ENCODE peak calls at places on chromosomes 5 and 9, in six cellular contexts. B, A, F, J, H and Y are unnamed samples.

GRCh38 chr5:109038209-109038840 is 290.6 kb downstream of the FER start:
- DNase-seq in B (no peak), A (no peak), F (no peak), J (no peak), H (no peak), Y (no peak)

GRCh38 chr9:27212191-27212590 is 84.8 kb downstream of the EQTN start:
- DNase-seq in B (no peak), A (no peak), F (no peak), J (no peak), H (no peak), Y (no peak)

GRCh38 chr9:109238677-109239076 is 71.6 kb upstream of the FRRS1L start:
- DNase-seq in B (no peak), A (no peak), F (no peak), J (no peak), H (no peak), Y (no peak)

GRCh38 chr5:134101686-134102439 is 12.6 kb upstream of the TCF7 start:
- DNase-seq in B (peak), A (peak), F (peak), J (peak), H (peak), Y (no peak)

GRCh38 chr5:95081500-95082355 is 203.2 kb downstream of the MCTP1 start:
- DNase-seq in B (peak), A (peak), F (no peak), J (no peak), H (no peak), Y (peak)

GRCh38 chr9:124282442-124283231 is 24.9 kb downstream of the NEK6 start:
- DNase-seq in B (peak), A (no peak), F (no peak), J (no peak), H (peak), Y (no peak)

GRCh38 chr9:25678846-25679360 is 659 bp upstream of the TUSC1 start:
- DNase-seq in B (no peak), A (no peak), F (no peak), J (no peak), H (no peak), Y (no peak)

GRCh38 chr9:92100237-92100911 is 14.8 kb downstream of the SPTLC1 start:
- DNase-seq in B (no peak), A (no peak), F (no peak), J (peak), H (no peak), Y (no peak)

GRCh38 chr5:171512397-171512796 is 93.0 kb downstream of the FGF18 start:
- DNase-seq in B (no peak), A (no peak), F (no peak), J (no peak), H (no peak), Y (no peak)

GRCh38 chr5:139949710-139950109 is 93.4 kb downstream of the NRG2 start:
- DNase-seq in B (no peak), A (no peak), F (peak), J (no peak), H (no peak), Y (no peak)

GRCh38 chr5:33032161-33033085 is 321.3 kb downstream of the NPR3 start:
- DNase-seq in B (no peak), A (no peak), F (no peak), J (no peak), H (no peak), Y (no peak)

GRCh38 chr5:113123563-113123962 is 147.0 kb downstream of the DCP2 start:
- DNase-seq in B (peak), A (no peak), F (no peak), J (peak), H (peak), Y (no peak)

GRCh38 chr9:14994738-14995137 is 84.5 kb upstream of the FREM1 start:
- DNase-seq in B (no peak), A (no peak), F (no peak), J (no peak), H (no peak), Y (no peak)

GRCh38 chr5:52727001-52727400 is 60.7 kb upstream of the ITGA1 start:
- DNase-seq in B (no peak), A (no peak), F (no peak), J (no peak), H (no peak), Y (no peak)

GRCh38 chr9:77851862-77852602 is 179.6 kb downstream of the GNAQ start:
- DNase-seq in B (peak), A (no peak), F (no peak), J (no peak), H (no peak), Y (no peak)

GRCh38 chr5:55636711-55637110 is 75.4 kb downstream of the SLC38A9 start:
- DNase-seq in B (peak), A (no peak), F (no peak), J (no peak), H (no peak), Y (no peak)

GRCh38 chr5:109049565-109049964 is 301.9 kb downstream of the FER start:
- DNase-seq in B (no peak), A (no peak), F (no peak), J (no peak), H (no peak), Y (no peak)

GRCh38 chr9:33818832-33819500 is 2.0 kb downstream of the UBE2R2 start:
- DNase-seq in B (no peak), A (no peak), F (no peak), J (no peak), H (no peak), Y (no peak)

GRCh38 chr9:38144421-38144820 is 75.4 kb upstream of the SHB start:
- DNase-seq in B (no peak), A (no peak), F (no peak), J (no peak), H (no peak), Y (no peak)

GRCh38 chr5:95043234-95043633 is 241.7 kb downstream of the MCTP1 start:
- DNase-seq in B (no peak), A (no peak), F (no peak), J (no peak), H (no peak), Y (no peak)

GRCh38 chr9:135212961-135213360 is 125.5 kb downstream of the OLFM1 start:
- DNase-seq in B (no peak), A (no peak), F (no peak), J (no peak), H (no peak), Y (no peak)

GRCh38 chr5:165139730-165140129 is 1634.3 kb downstream of the MAT2B start:
- DNase-seq in B (no peak), A (no peak), F (no peak), J (no peak), H (no peak), Y (no peak)

GRCh38 chr9:78781681-78782080 is 484.8 kb downstream of the PSAT1 start:
- DNase-seq in B (no peak), A (no peak), F (no peak), J (no peak), H (no peak), Y (no peak)

GRCh38 chr5:66118294-66118693 is 25.8 kb upstream of the SREK1 start:
- DNase-seq in B (no peak), A (no peak), F (no peak), J (no peak), H (no peak), Y (no peak)

GRCh38 chr5:171201285-171201684 is 107.8 kb upstream of the TLX3 start:
- DNase-seq in B (no peak), A (no peak), F (no peak), J (no peak), H (no peak), Y (no peak)

GRCh38 chr9:134734270-134734669 is 92.7 kb downstream of the COL5A1 start:
- DNase-seq in B (peak), A (no peak), F (no peak), J (no peak), H (no peak), Y (no peak)

GRCh38 chr9:113962391-113962790 is 86.3 kb downstream of the ZNF618 start:
- DNase-seq in B (no peak), A (no peak), F (no peak), J (no peak), H (no peak), Y (no peak)

GRCh38 chr9:88534456-88535225 is at the start of gene NXNL2:
- DNase-seq in B (no peak), A (no peak), F (peak), J (peak), H (peak), Y (peak)

GRCh38 chr9:126459546-126459945 is 132.9 kb downstream of the MVB12B start:
- DNase-seq in B (no peak), A (no peak), F (no peak), J (no peak), H (no peak), Y (no peak)

GRCh38 chr5:90135979-90136378 is 273.6 kb downstream of the CETN3 start:
- DNase-seq in B (peak), A (no peak), F (peak), J (no peak), H (peak), Y (peak)

GRCh38 chr9:134661791-134662142 is 20.2 kb downstream of the COL5A1 start:
- DNase-seq in B (no peak), A (no peak), F (no peak), J (no peak), H (no peak), Y (no peak)

GRCh38 chr9:128082173-128082572 is 14.1 kb downstream of the SLC25A25 start:
- DNase-seq in B (no peak), A (no peak), F (no peak), J (peak), H (peak), Y (no peak)

GRCh38 chr5:79020861-79021561 is 35.9 kb upstream of the ARSB start:
- DNase-seq in B (peak), A (no peak), F (peak), J (peak), H (peak), Y (peak)

GRCh38 chr9:133031496-133031911 is 707 bp downstream of the GTF3C5 start:
- DNase-seq in B (no peak), A (no peak), F (no peak), J (peak), H (no peak), Y (no peak)

GRCh38 chr5:36881807-36882206 is 5.2 kb downstream of the NIPBL start:
- DNase-seq in B (no peak), A (no peak), F (no peak), J (no peak), H (no peak), Y (no peak)

GRCh38 chr9:13083973-13084528 is 195.4 kb downstream of the MPDZ start:
- DNase-seq in B (no peak), A (no peak), F (no peak), J (no peak), H (no peak), Y (no peak)

GRCh38 chr5:8686707-8687106 is 817.8 kb downstream of the MTRR start:
- DNase-seq in B (no peak), A (no peak), F (no peak), J (no peak), H (no peak), Y (no peak)

GRCh38 chr9:92289708-92290390 is 3.6 kb downstream of the IARS1 start:
- DNase-seq in B (no peak), A (no peak), F (no peak), J (no peak), H (no peak), Y (no peak)

GRCh38 chr5:166551384-166551783 is 1740.1 kb upstream of the WWC1 start:
- DNase-seq in B (no peak), A (no peak), F (no peak), J (no peak), H (no peak), Y (no peak)

DNA sequence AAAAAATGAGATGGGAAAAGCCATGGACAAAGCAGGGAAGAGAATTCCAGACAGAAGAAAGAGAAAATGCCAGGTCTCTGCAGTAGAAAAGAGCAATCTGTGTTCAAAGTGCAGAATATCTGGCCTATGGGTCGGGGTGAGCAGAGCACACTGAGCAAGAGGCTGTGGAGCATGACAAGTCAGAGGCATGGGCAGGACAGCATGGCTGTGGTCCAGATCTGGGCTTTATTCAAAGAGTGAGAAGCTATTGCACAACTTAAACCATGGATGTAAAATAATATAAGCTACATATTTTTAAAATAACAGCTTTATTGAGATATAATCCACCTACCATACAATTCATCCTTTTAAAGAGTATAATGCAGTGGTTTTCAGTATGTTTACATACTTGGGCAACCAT is 133.1 kb upstream of the SPDL1 start:
- DNase-seq in B (no peak), A (no peak), F (no peak), J (no peak), H (no peak), Y (no peak)
- TF ChIP-seq ZNF274 in B (no peak), A (no peak), F (no peak), J (no peak), H (no peak), Y (no peak)

DNA sequence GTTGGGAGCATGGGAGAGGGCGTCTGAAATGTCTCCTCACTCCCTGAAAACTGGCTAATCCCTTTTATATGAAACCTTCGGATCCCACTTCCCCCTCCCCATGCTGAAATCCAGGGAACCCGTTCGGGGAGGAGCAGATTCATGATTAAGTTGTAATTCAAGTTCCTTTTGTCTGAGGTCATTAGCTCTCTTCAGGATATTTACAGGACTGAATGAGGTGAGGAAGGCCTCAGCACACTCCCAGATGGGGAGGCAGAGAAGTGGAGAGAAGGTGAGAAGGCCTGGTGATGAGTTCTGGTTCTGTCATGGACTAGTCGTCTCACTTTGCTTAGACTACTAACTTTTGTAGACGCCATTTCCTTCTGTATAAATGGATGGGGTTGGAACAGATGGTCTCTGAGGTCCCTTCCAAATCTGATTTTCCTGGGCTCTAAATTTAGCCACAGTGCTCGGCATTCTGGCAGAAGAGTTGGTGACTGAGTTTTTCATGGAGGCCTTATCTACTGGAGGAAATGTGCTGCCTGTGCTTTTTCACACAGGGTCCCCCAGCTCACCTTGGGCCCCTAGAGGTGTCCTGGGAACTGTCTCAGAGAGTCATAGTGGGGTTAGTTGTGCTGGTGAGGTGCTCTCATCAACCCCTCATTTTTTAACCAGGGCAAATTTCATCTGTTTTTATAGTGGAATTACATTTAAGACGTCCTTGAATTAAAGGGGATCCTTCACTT is 62.3 kb downstream of the PRDM6 start:
- DNase-seq in B (no peak), A (no peak), F (no peak), J (no peak), H (no peak), Y (no peak)
- TF ChIP-seq ZNF274 in B (no peak), A (no peak), F (no peak), J (no peak), H (no peak), Y (no peak)

GRCh38 chr5:6439588-6440550 is 8.8 kb upstream of the UBE2QL1 start:
- DNase-seq in B (no peak), A (no peak), F (no peak), J (no peak), H (no peak), Y (no peak)

GRCh38 chr5:6442333-6442732 is 6.3 kb upstream of the UBE2QL1 start:
- DNase-seq in B (no peak), A (no peak), F (no peak), J (no peak), H (no peak), Y (no peak)

GRCh38 chr5:6446042-6446441 is 2.6 kb upstream of the UBE2QL1 start:
- DNase-seq in B (no peak), A (no peak), F (no peak), J (no peak), H (no peak), Y (no peak)

GRCh38 chr5:6446626-6447309 is 1.9 kb upstream of the UBE2QL1 start:
- DNase-seq in B (no peak), A (no peak), F (no peak), J (no peak), H (no peak), Y (no peak)

DNA sequence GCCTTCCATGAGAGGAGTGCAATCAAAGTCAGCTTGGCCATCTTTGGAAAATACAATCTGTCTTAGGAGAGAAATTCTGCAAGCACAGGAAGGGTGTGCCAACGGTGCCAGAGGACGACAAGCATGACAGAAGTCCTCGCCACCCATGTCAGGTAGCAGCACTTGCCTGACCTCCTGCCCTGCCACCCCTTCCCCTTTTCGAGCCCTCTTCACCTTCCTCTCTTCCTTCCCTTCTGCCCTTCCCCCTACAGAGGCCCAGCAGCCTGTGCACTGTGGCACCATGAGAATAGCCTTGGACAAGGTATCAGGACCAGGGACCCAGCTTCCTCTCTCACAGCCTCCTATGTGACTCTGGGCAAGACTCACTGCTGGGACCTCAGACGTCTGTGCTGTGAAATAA is 5.3 kb upstream of the UBE2QL1 start:
- DNase-seq in B (no peak), A (no peak), F (no peak), J (no peak), H (no peak), Y (no peak)
- TF ChIP-seq ZNF274 in B (no peak), A (no peak), F (no peak), J (no peak), H (no peak), Y (no peak)

DNA sequence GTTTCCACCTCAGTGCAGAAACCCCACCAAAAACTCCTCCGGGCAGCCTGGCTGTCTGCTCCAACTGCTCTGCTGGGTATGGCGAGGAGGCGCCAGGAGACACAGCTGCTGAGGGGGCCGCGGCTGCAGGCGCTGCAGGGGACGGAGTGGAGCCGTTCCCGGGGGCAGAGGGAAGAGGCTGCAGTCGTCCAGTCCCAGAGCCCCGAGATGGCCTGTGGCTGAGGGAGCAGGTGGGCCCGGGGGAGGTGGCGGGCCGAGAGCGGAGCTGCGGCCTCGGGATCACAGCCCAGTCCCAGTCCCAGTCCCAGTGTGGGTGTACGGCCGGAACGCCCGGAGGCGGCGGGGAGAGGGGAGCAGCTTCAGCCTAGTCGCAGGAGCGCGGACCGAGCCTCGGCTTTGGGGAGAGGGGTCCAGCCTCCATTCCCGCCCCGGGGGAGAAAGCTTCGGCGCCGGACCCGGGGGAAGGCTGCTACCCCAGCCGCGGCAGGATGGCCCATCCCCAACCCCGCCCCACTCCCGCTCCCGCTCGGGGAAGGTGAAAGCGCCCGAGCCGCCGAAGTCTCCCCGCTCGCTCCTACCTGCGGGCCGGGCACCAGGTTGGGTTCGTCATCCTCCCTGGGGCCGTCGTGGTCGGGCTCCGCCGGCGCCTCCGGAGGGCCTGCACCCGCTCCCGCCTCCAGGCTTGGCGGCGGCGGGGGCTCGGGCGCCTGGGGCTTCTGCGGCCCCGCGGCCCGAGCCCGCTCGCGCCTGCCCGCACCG is 513 bp downstream of the FAM193B start:
- DNase-seq in B (no peak), A (no peak), F (peak), J (no peak), H (peak), Y (no peak)
- TF ChIP-seq ZNF274 in B (no peak), A (no peak), F (no peak), J (no peak), H (no peak), Y (no peak)

DNA sequence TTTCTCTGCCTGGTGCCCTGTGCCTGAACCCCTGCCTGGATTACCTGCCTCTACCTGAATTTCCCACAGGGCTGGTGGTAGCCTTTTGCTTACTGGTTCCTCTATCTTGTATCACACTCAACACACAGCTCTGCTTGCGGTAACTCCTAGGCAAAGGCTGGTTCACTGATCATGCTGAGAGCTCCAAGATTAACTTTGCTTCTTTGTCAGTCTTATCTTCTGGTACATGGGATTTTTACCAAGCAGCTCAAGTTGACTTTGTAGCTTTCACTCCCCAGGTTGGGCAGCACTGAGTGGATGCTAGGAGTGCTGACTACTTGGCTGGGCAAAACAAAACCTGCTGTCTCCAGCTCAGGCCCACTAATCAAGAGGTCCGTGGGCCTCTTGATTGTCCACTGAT is 145.9 kb upstream of the GLRA1 start:
- DNase-seq in B (no peak), A (no peak), F (no peak), J (no peak), H (no peak), Y (no peak)
- TF ChIP-seq ZNF274 in B (no peak), A (no peak), F (no peak), J (no peak), H (no peak), Y (no peak)

GRCh38 chr5:107372723-107373487 is 297.8 kb downstream of the EFNA5 start:
- DNase-seq in B (no peak), A (no peak), F (no peak), J (no peak), H (no peak), Y (no peak)
- TF ChIP-seq ZNF274 in B (no peak), A (no peak), F (no peak), J (no peak), H (no peak), Y (no peak)

GRCh38 chr5:31889131-31889561 is 250.2 kb downstream of the PDZD2 start:
- DNase-seq in B (no peak), A (no peak), F (no peak), J (no peak), H (no peak), Y (peak)

GRCh38 chr5:31888513-31888912 is 249.6 kb downstream of the PDZD2 start:
- DNase-seq in B (no peak), A (no peak), F (no peak), J (no peak), H (no peak), Y (no peak)

GRCh38 chr5:31886206-31886605 is 247.3 kb downstream of the PDZD2 start:
- DNase-seq in B (no peak), A (no peak), F (no peak), J (no peak), H (no peak), Y (no peak)

GRCh38 chr5:31887556-31887955 is 248.6 kb downstream of the PDZD2 start:
- DNase-seq in B (no peak), A (no peak), F (no peak), J (no peak), H (no peak), Y (no peak)

GRCh38 chr5:31890025-31890424 is 251.1 kb downstream of the PDZD2 start:
- DNase-seq in B (no peak), A (no peak), F (no peak), J (no peak), H (no peak), Y (no peak)
- TF ChIP-seq ZNF274 in B (no peak), A (no peak), F (no peak), J (no peak), H (no peak), Y (no peak)